ENCODE peak calls at places on chromosome 19, in eight cellular contexts. One of them, this sample, is unnamed.

GRCh38 chr19:18264956-18265610 is 9.2 kb downstream of the IQCN start:
- DNase-seq in NCI-H2081: no peak
- DNase-seq in activated CD8-positive, alpha-beta memory T cell treated with anti-CD3 and anti-CD28 coated beads for 1 hour: no peak
- DNase-seq in AG09319: no peak
- DNase-seq in hepatic stellate cell: no peak
- DNase-seq in head of caudate nucleus: no peak
- DNase-seq in cardiac fibroblast: no peak
- DNase-seq in NAMALWA: no peak
- DNase-seq in this sample: no peak

GRCh38 chr19:56834564-56835375 is 5.8 kb downstream of the PEG3 start:
- DNase-seq in NAMALWA: no peak
- DNase-seq in activated CD8-positive, alpha-beta memory T cell treated with anti-CD3 and anti-CD28 coated beads for 1 hour: no peak
- DNase-seq in NCI-H2081: no peak
- DNase-seq in cardiac fibroblast: no peak
- DNase-seq in AG09319: no peak
- DNase-seq in head of caudate nucleus: no peak
- DNase-seq in hepatic stellate cell: no peak
- DNase-seq in this sample: no peak

GRCh38 chr19:53549354-53549753 is 11.4 kb downstream of the ZNF331 start:
- DNase-seq in activated CD8-positive, alpha-beta memory T cell treated with anti-CD3 and anti-CD28 coated beads for 1 hour: no peak
- DNase-seq in head of caudate nucleus: no peak
- DNase-seq in cardiac fibroblast: peak; percentile 85
- DNase-seq in AG09319: peak; percentile 35
- DNase-seq in hepatic stellate cell: no peak
- DNase-seq in NCI-H2081: no peak
- DNase-seq in NAMALWA: no peak
- DNase-seq in this sample: peak; percentile 4

GRCh38 chr19:1468274-1469199 is 10.5 kb downstream of the C19orf25 start:
- DNase-seq in activated CD8-positive, alpha-beta memory T cell treated with anti-CD3 and anti-CD28 coated beads for 1 hour: no peak
- DNase-seq in cardiac fibroblast: peak; percentile 61
- DNase-seq in NCI-H2081: no peak
- DNase-seq in NAMALWA: no peak
- DNase-seq in hepatic stellate cell: no peak
- DNase-seq in head of caudate nucleus: no peak
- DNase-seq in AG09319: no peak
- DNase-seq in this sample: peak; percentile 54

GRCh38 chr19:29171525-29171924 is 41.4 kb downstream of the UQCRFS1 start:
- DNase-seq in NAMALWA: no peak
- DNase-seq in AG09319: no peak
- DNase-seq in cardiac fibroblast: no peak
- DNase-seq in NCI-H2081: no peak
- DNase-seq in activated CD8-positive, alpha-beta memory T cell treated with anti-CD3 and anti-CD28 coated beads for 1 hour: no peak
- DNase-seq in head of caudate nucleus: no peak
- DNase-seq in hepatic stellate cell: no peak
- DNase-seq in this sample: no peak

GRCh38 chr19:57212109-57212508 is 18.7 kb upstream of the AURKC start:
- DNase-seq in AG09319: no peak
- DNase-seq in head of caudate nucleus: no peak
- DNase-seq in NCI-H2081: no peak
- DNase-seq in hepatic stellate cell: no peak
- DNase-seq in cardiac fibroblast: peak; percentile 14
- DNase-seq in activated CD8-positive, alpha-beta memory T cell treated with anti-CD3 and anti-CD28 coated beads for 1 hour: no peak
- DNase-seq in NAMALWA: no peak
- DNase-seq in this sample: peak; percentile 67

GRCh38 chr19:47005164-47005641 is 14.4 kb upstream of the NPAS1 start:
- DNase-seq in hepatic stellate cell: no peak
- DNase-seq in NCI-H2081: no peak
- DNase-seq in activated CD8-positive, alpha-beta memory T cell treated with anti-CD3 and anti-CD28 coated beads for 1 hour: no peak
- DNase-seq in NAMALWA: no peak
- DNase-seq in AG09319: no peak
- DNase-seq in cardiac fibroblast: no peak
- DNase-seq in head of caudate nucleus: no peak
- DNase-seq in this sample: no peak

GRCh38 chr19:35150445-35150844 is 4.1 kb upstream of the FXYD5 start:
- DNase-seq in NAMALWA: no peak
- DNase-seq in AG09319: no peak
- DNase-seq in NCI-H2081: no peak
- DNase-seq in activated CD8-positive, alpha-beta memory T cell treated with anti-CD3 and anti-CD28 coated beads for 1 hour: no peak
- DNase-seq in hepatic stellate cell: no peak
- DNase-seq in head of caudate nucleus: no peak
- DNase-seq in cardiac fibroblast: no peak
- DNase-seq in this sample: no peak

GRCh38 chr19:1085676-1086442 is 9.3 kb downstream of the POLR2E start:
- DNase-seq in AG09319: no peak
- DNase-seq in NCI-H2081: no peak
- DNase-seq in hepatic stellate cell: no peak
- DNase-seq in cardiac fibroblast: no peak
- DNase-seq in activated CD8-positive, alpha-beta memory T cell treated with anti-CD3 and anti-CD28 coated beads for 1 hour: no peak
- DNase-seq in NAMALWA: no peak
- DNase-seq in head of caudate nucleus: no peak
- DNase-seq in this sample: no peak

GRCh38 chr19:17519967-17520366 is 8.5 kb downstream of the PGLS start:
- DNase-seq in activated CD8-positive, alpha-beta memory T cell treated with anti-CD3 and anti-CD28 coated beads for 1 hour: no peak
- DNase-seq in hepatic stellate cell: no peak
- DNase-seq in NCI-H2081: no peak
- DNase-seq in cardiac fibroblast: no peak
- DNase-seq in head of caudate nucleus: no peak
- DNase-seq in NAMALWA: no peak
- DNase-seq in AG09319: no peak
- DNase-seq in this sample: no peak

GRCh38 chr19:492091-492531 is 4.2 kb upstream of the MADCAM1 start:
- DNase-seq in NCI-H2081: no peak
- DNase-seq in head of caudate nucleus: no peak
- DNase-seq in activated CD8-positive, alpha-beta memory T cell treated with anti-CD3 and anti-CD28 coated beads for 1 hour: peak; percentile 40
- DNase-seq in AG09319: no peak
- DNase-seq in hepatic stellate cell: no peak
- DNase-seq in NAMALWA: peak; percentile 57
- DNase-seq in cardiac fibroblast: no peak
- DNase-seq in this sample: no peak

GRCh38 chr19:38173324-38174041 is 50.5 kb downstream of the DPF1 start:
- DNase-seq in AG09319: peak; percentile 14
- DNase-seq in NCI-H2081: peak; percentile 95
- DNase-seq in NAMALWA: no peak
- DNase-seq in cardiac fibroblast: no peak
- DNase-seq in activated CD8-positive, alpha-beta memory T cell treated with anti-CD3 and anti-CD28 coated beads for 1 hour: no peak
- DNase-seq in head of caudate nucleus: peak; percentile 90
- DNase-seq in hepatic stellate cell: no peak
- DNase-seq in this sample: no peak

GRCh38 chr19:8451885-8452284 is 7.1 kb downstream of the HNRNPM start:
- DNase-seq in AG09319: no peak
- DNase-seq in NCI-H2081: no peak
- DNase-seq in cardiac fibroblast: peak; percentile 57
- DNase-seq in activated CD8-positive, alpha-beta memory T cell treated with anti-CD3 and anti-CD28 coated beads for 1 hour: no peak
- DNase-seq in hepatic stellate cell: no peak
- DNase-seq in head of caudate nucleus: no peak
- DNase-seq in NAMALWA: no peak
- DNase-seq in this sample: peak; percentile 80

This sample was measured in ELR.